ENCODE peak calls at places on chromosome 22, in five cellular contexts. D, P, Z, E and S are unnamed samples.

GRCh38 chr22:20247010-20247505 is 21.1 kb downstream of the RTN4R start:
- DNase-seq in D (peak; percentile 42), P (no peak), Z (no peak), E (no peak), S (no peak)

GRCh38 chr22:26131755-26132154 is 37.5 kb upstream of the SEZ6L start:
- DNase-seq in D (no peak), P (no peak), Z (no peak), E (no peak), S (no peak)

GRCh38 chr22:47195156-47195675 is 432.8 kb downstream of the TBC1D22A start:
- DNase-seq in D (no peak), P (no peak), Z (no peak), E (no peak), S (no peak)

GRCh38 chr22:32622004-32622761 is 147.6 kb downstream of the FBXO7 start:
- DNase-seq in D (no peak), P (no peak), Z (no peak), E (no peak), S (no peak)

GRCh38 chr22:20955548-20955947 is 11.5 kb upstream of the AIFM3 start:
- DNase-seq in D (no peak), P (no peak), Z (no peak), E (no peak), S (no peak)

GRCh38 chr22:26893711-26894110 is 236.3 kb downstream of the MIAT start:
- DNase-seq in D (no peak), P (no peak), Z (no peak), E (no peak), S (no peak)

GRCh38 chr22:27554106-27554814 is 247.3 kb downstream of the MN1 start:
- DNase-seq in D (no peak), P (no peak), Z (no peak), E (no peak), S (no peak)

GRCh38 chr22:26658161-26658560 is 773 bp downstream of the MIAT start:
- DNase-seq in D (no peak), P (no peak), Z (no peak), E (no peak), S (no peak)

GRCh38 chr22:50683086-50683993 is 10.7 kb downstream of the SHANK3 start:
- DNase-seq in D (no peak), P (no peak), Z (no peak), E (peak; percentile 14), S (no peak)

GRCh38 chr22:46150615-46151423 is 493 bp downstream of the PPARA start:
- DNase-seq in D (no peak), P (peak; percentile 68), Z (peak; percentile 44), E (peak; percentile 47), S (peak; percentile 52)

GRCh38 chr22:49299821-49300231 is 527.8 kb downstream of the BRD1 start:
- DNase-seq in D (no peak), P (no peak), Z (no peak), E (no peak), S (no peak)

GRCh38 chr22:39808087-39808486 is 85.5 kb downstream of the ENTHD1 start:
- DNase-seq in D (peak; percentile 47), P (peak; percentile 52), Z (peak; percentile 56), E (no peak), S (no peak)

GRCh38 chr22:46057762-46058420 is 80.9 kb upstream of the WNT7B start:
- DNase-seq in D (peak; percentile 58), P (peak; percentile 31), Z (no peak), E (no peak), S (no peak)

GRCh38 chr22:29820941-29821789 is 16.9 kb downstream of the ASCC2 start:
- DNase-seq in D (no peak), P (peak; percentile 58), Z (peak; percentile 97), E (no peak), S (peak; percentile 50)

GRCh38 chr22:25774575-25775026 is 32.6 kb downstream of the MYO18B start:
- DNase-seq in D (no peak), P (peak; percentile 20), Z (peak; percentile 22), E (no peak), S (no peak)

GRCh38 chr22:48615171-48616008 is 1212.3 kb downstream of the BRD1 start:
- DNase-seq in D (no peak), P (no peak), Z (no peak), E (no peak), S (no peak)

GRCh38 chr22:32815943-32816342 is 14.4 kb downstream of the TIMP3 start:
- DNase-seq in D (no peak), P (no peak), Z (no peak), E (no peak), S (no peak)